ENCODE peak calls at places on chromosomes 6 and 20, in four cellular contexts. Q is small intestine, X is thoracic aorta, W is sigmoid colon. N is an unnamed sample.

GRCh38 chr6:14068133-14068532 is 49.4 kb upstream of the CD83 start:
- DNase-seq in X (no peak), Q (no peak), W (no peak), N (no peak)

GRCh38 chr6:146997062-146997461 is 207.2 kb upstream of the STXBP5 start:
- DNase-seq in W (no peak), X (no peak), Q (no peak), N (no peak)

GRCh38 chr6:44771647-44772415 is 384.3 kb downstream of the CDC5L start:
- DNase-seq in Q (no peak), X (no peak), W (no peak), N (no peak)

GRCh38 chr6:136706431-136706830 is 85.8 kb downstream of the MAP3K5 start:
- DNase-seq in W (no peak), Q (no peak), X (no peak), N (no peak)

GRCh38 chr20:62725596-62726268 is 17.1 kb downstream of the NTSR1 start:
- DNase-seq in W (peak; percentile 65), X (no peak), Q (no peak), N (no peak)

GRCh38 chr20:49140834-49141233 is 47.3 kb downstream of the STAU1 start:
- DNase-seq in X (no peak), Q (no peak), W (no peak), N (no peak)

GRCh38 chr6:98586163-98586562 is 248.2 kb upstream of the POU3F2 start:
- DNase-seq in W (no peak), Q (no peak), X (no peak), N (no peak)

GRCh38 chr20:51784299-51784698 is 16.1 kb upstream of the ATP9A start:
- DNase-seq in Q (no peak), W (no peak), X (no peak), N (no peak)

GRCh38 chr6:64227868-64228267 is 592.3 kb downstream of the PHF3 start:
- DNase-seq in X (no peak), W (no peak), Q (no peak), N (no peak)

GRCh38 chr6:161271343-161272019 is 2.4 kb downstream of the AGPAT4 start:
- DNase-seq in Q (no peak), W (peak; percentile 32), X (no peak), N (no peak)

GRCh38 chr6:122068291-122068769 is 331.1 kb upstream of the HSF2 start:
- DNase-seq in X (no peak), W (no peak), Q (no peak), N (no peak)

GRCh38 chr6:144944121-144944520 is 659.0 kb downstream of the UTRN start:
- DNase-seq in W (no peak), Q (peak; percentile 44), X (no peak), N (no peak)

GRCh38 chr6:43053545-43054205 is at the start of gene CUL7:
- DNase-seq in W (peak; percentile 95), X (peak; percentile 80), Q (peak; percentile 97), N (peak; percentile 97)

GRCh38 chr6:16333580-16333979 is 95.2 kb downstream of the GMPR start:
- DNase-seq in W (no peak), X (no peak), Q (peak; percentile 27), N (no peak)

GRCh38 chr20:53020376-53020775 is 48.2 kb downstream of the TSHZ2 start:
- DNase-seq in Q (no peak), X (no peak), W (no peak), N (no peak)

GRCh38 chr6:168095171-168095691 is 16.2 kb upstream of the FRMD1 start:
- DNase-seq in Q (no peak), W (no peak), X (no peak), N (no peak)

GRCh38 chr6:137799950-137800568 is 67.0 kb upstream of the TNFAIP3 start:
- DNase-seq in Q (peak; percentile 76), X (no peak), W (no peak), N (no peak)

GRCh38 chr20:57148266-57148665 is 118.2 kb downstream of the BMP7 start:
- DNase-seq in X (no peak), Q (no peak), W (no peak), N (no peak)

GRCh38 chr6:29506446-29507067 is 18.8 kb upstream of the MAS1L start:
- DNase-seq in Q (no peak), W (no peak), X (no peak), N (no peak)

GRCh38 chr6:15079288-15079817 is 166.5 kb upstream of the JARID2 start:
- DNase-seq in Q (peak; percentile 90), W (no peak), X (no peak), N (no peak)

GRCh38 chr6:65398851-65399250 is 308.2 kb downstream of the EYS start:
- DNase-seq in Q (no peak), W (no peak), X (no peak), N (no peak)

GRCh38 chr6:132300323-132300949 is 100.8 kb downstream of the MOXD1 start:
- DNase-seq in W (no peak), X (no peak), Q (peak; percentile 45), N (no peak)

GRCh38 chr6:168210239-168211107 is 109.1 kb downstream of the DACT2 start:
- DNase-seq in W (peak; percentile 10), X (no peak), Q (no peak), N (no peak)

GRCh38 chr6:52994031-52994788 is 874 bp downstream of the GSTA4 start:
- DNase-seq in X (no peak), W (peak; percentile 66), Q (peak; percentile 38), N (no peak)

GRCh38 chr6:150202404-150202803 is 59.6 kb downstream of the PPP1R14C start:
- DNase-seq in W (no peak), Q (peak; percentile 90), X (no peak), N (no peak)

GRCh38 chr6:7899046-7899888 is 11.3 kb downstream of the TXNDC5 start:
- DNase-seq in Q (peak; percentile 55), W (no peak), X (no peak), N (no peak)

GRCh38 chr20:2838847-2839671 is 1.4 kb downstream of the PCED1A start:
- DNase-seq in Q (no peak), X (no peak), W (no peak), N (peak; percentile 45)

GRCh38 chr6:156781882-156782631 is 4.9 kb downstream of the ARID1B start:
- DNase-seq in Q (no peak), X (no peak), W (no peak), N (no peak)
- H3K27ac ChIP-seq in Q (no peak overlapping the region), X (peak overlapping the region; percentile 93), W (peak overlapping the region; percentile 99), N (peak overlapping the region; percentile 77)

DNA sequence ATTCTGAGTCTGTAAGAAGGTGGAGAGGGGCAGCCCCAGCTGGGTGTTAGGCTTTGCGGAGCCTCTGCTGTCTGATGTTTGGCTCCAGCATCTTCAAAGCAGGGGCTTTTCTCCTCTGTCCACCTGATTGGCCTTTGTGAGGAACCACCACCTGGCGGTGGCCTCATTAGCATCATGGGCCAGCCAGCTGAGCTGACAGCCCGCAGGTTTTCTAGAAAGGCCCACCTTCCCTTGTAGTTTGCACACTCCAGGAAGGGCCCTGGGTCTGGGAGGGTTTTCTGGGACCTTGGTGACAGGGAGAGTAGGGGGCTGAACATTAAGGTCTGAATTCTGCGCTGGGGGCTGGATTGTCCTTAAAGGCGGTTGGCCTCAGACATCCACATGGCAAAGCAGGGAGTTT is 11.6 kb downstream of the IGF2R start:
- DNase-seq in Q (no peak), X (no peak), W (no peak), N (no peak)
- H3K4me1 ChIP-seq in Q (peaks cover 9% of the 10 kb centered on the region), X (peaks cover 64% of the 10 kb centered on the region), W (peaks cover 67% of the 10 kb centered on the region), N (peaks cover 94% of the 10 kb centered on the region)

DNA sequence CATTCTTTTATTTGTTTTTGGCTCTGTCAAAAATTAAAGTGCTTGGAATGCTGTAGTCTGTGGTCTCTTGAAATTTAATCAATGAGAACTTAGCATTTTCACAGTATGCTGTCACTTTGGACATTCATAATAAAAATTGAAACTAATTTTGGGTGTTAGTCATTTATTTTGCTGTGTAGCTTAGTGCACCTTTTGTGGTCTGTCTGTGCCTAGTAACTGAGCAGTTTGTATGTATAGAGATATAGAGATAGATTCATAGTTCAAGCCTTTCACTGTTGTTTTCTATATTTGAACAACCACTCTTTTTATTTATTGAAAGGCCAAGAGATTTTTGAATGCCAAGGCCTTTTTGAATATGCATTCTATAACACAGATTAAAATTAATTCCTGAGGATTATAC is 86.4 kb upstream of the TIAM2 start:
- DNase-seq in Q (no peak), W (no peak), X (no peak), N (no peak)
- H3K4me3 ChIP-seq in Q (no peak overlapping the region), W (no peak overlapping the region), X (no peak overlapping the region), N (no peak overlapping the region)

GRCh38 chr6:21360353-21360752 is 233.2 kb upstream of the SOX4 start:
- DNase-seq in W (no peak), X (no peak), Q (peak; percentile 38), N (no peak)
- H3K27ac ChIP-seq in W (no peak overlapping the region), X (no peak overlapping the region), Q (no peak overlapping the region), N (no peak overlapping the region)